ENCODE peak calls at places on chromosomes 13 and 19, in four cellular contexts. Z, J, G and V are unnamed samples.

GRCh38 chr13:50365683-50366391 is 350.6 kb downstream of the KCNRG start:
- DNase-seq in Z (no peak), J (no peak), G (peak), V (no peak)

GRCh38 chr19:28859811-28860210 is 353.1 kb downstream of the UQCRFS1 start:
- DNase-seq in Z (no peak), J (no peak), G (no peak), V (no peak)

GRCh38 chr13:51643882-51644281 is 59.6 kb downstream of the WDFY2 start:
- DNase-seq in Z (peak), J (peak), G (no peak), V (no peak)

GRCh38 chr13:33937373-33938087 is 119.6 kb downstream of the RFC3 start:
- DNase-seq in Z (no peak), J (no peak), G (no peak), V (peak)

GRCh38 chr13:22091222-22091970 is 420.5 kb downstream of the FGF9 start:
- DNase-seq in Z (peak), J (peak), G (no peak), V (no peak)

GRCh38 chr19:47343194-47343802 is 5.8 kb upstream of the DHX34 start:
- DNase-seq in Z (no peak), J (no peak), G (no peak), V (no peak)

GRCh38 chr19:49119411-49120324 is at the start of gene PPFIA3:
- DNase-seq in Z (peak), J (peak), G (no peak), V (peak)

GRCh38 chr19:10566658-10567410 is 1.0 kb upstream of the KRI1 start:
- DNase-seq in Z (no peak), J (no peak), G (peak), V (no peak)

GRCh38 chr19:6847828-6848200 is 39.6 kb upstream of the ADGRE1 start:
- DNase-seq in Z (no peak), J (no peak), G (no peak), V (no peak)

GRCh38 chr19:18594096-18594823 is 5.7 kb downstream of the REX1BD start:
- DNase-seq in Z (peak), J (peak), G (no peak), V (peak)

GRCh38 chr13:80132741-80133601 is 208.0 kb downstream of the SPRY2 start:
- DNase-seq in Z (peak), J (peak), G (no peak), V (peak)

GRCh38 chr19:17025361-17025760 is 1.2 kb downstream of the CPAMD8 start:
- DNase-seq in Z (no peak), J (no peak), G (no peak), V (no peak)

GRCh38 chr13:77952737-77953136 is 34.1 kb upstream of the EDNRB start:
- DNase-seq in Z (no peak), J (no peak), G (no peak), V (no peak)

GRCh38 chr19:31232220-31232619 is 117.0 kb downstream of the TSHZ3 start:
- DNase-seq in Z (peak), J (peak), G (no peak), V (peak)

GRCh38 chr19:45526143-45526542 is 18.9 kb downstream of the VASP start:
- DNase-seq in Z (peak), J (peak), G (no peak), V (peak)

GRCh38 chr13:35826626-35827254 is 304.4 kb downstream of the DCLK1 start:
- DNase-seq in Z (no peak), J (no peak), G (no peak), V (peak)

GRCh38 chr13:44410328-44410859 is 36.8 kb downstream of the SERP2 start:
- DNase-seq in Z (no peak), J (no peak), G (no peak), V (no peak)

GRCh38 chr13:73496711-73497110 is 437.9 kb downstream of the KLF5 start:
- DNase-seq in Z (no peak), J (no peak), G (no peak), V (no peak)

GRCh38 chr19:1125601-1126533 is 22.1 kb downstream of the GPX4 start:
- DNase-seq in Z (peak), J (peak), G (no peak), V (no peak)

GRCh38 chr13:28324181-28324789 is 170.6 kb downstream of the FLT1 start:
- DNase-seq in Z (peak), J (peak), G (peak), V (peak)

GRCh38 chr13:88074794-88075509 is 403.8 kb downstream of the SLITRK5 start:
- DNase-seq in Z (no peak), J (peak), G (no peak), V (no peak)

GRCh38 chr13:114140909-114141255 is 8.5 kb upstream of the RASA3 start:
- DNase-seq in Z (no peak), J (no peak), G (no peak), V (no peak)

GRCh38 chr13:58238972-58239773 is 607.6 kb downstream of the PCDH17 start:
- DNase-seq in Z (no peak), J (no peak), G (no peak), V (no peak)
- H2AFZ ChIP-seq in Z (no peak), J (no peak), G (no peak), V (peak)

DNA sequence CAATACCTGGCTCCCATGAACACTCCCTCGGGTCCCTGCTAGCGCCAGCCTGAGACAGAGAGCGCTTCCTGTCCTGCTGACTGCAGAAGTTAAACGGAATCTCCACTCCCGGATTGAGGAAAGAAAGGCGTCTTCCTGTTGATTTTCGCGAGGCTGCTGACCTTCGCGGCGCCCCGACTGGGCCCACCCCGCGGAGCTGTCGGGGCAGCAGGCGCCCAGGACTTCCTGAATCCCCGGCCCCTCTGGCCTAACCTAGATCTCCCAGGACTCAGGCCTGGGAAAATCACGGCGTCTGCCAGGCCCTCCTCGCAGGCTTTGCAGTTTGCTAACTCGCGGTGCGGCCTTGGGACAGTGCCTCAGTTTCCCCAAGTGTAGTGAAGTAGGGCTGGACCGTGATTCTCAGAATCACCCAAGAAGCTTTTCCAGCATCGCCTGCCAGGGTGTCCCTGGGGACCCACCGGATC is 108.8 kb downstream of the KCTD15 start:
- DNase-seq in Z (no peak), J (no peak), G (no peak), V (peak)
- H2AFZ ChIP-seq in Z (peak), J (no peak), G (no peak), V (peak)

GRCh38 chr13:103190841-103191240 is 124.6 kb upstream of the SLC10A2 start:
- DNase-seq in Z (no peak), J (no peak), G (no peak), V (no peak)

GRCh38 chr13:103187621-103188020 is 121.4 kb upstream of the SLC10A2 start:
- DNase-seq in Z (no peak), J (no peak), G (no peak), V (no peak)

GRCh38 chr13:103184413-103184812 is 118.2 kb upstream of the SLC10A2 start:
- DNase-seq in Z (no peak), J (no peak), G (no peak), V (no peak)

DNA sequence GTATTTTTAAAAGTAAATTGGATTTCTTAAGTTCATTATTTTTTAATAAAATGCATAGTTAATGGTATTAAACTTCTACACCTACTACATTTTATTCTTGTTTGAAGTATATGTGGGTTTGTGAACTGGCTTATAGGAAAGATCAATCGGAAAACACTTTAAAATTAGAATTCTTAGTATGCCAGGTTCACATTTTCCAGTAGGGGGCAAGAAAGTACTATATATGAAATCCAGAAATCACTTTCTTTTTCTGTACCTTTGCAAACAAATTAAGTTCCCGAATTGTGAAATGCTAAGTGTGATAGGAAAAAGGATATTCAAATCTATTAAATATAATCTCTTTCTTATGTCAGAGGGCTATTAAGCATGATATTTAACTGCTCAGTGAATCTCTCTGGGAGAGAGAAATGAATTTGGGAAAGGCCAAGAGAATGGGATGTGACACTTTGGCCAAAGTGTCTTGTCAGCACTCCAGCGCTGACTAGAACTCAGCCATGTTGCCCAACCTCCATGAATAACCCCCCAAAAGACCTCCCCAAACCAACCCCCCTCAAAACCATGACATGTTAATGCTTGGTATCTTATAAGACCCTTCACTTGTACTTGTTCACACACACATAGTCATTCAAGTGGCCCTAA is 122.6 kb upstream of the SLC10A2 start:
- DNase-seq in Z (no peak), J (peak), G (no peak), V (peak)
- H2AFZ ChIP-seq in Z (no peak), J (no peak), G (peak), V (no peak)

GRCh38 chr13:93227906-93228801 is 1.5 kb downstream of the GPC6 start:
- DNase-seq in Z (peak), J (peak), G (no peak), V (peak)
- H2AFZ ChIP-seq in Z (peak), J (peak), G (no peak), V (peak)

DNA sequence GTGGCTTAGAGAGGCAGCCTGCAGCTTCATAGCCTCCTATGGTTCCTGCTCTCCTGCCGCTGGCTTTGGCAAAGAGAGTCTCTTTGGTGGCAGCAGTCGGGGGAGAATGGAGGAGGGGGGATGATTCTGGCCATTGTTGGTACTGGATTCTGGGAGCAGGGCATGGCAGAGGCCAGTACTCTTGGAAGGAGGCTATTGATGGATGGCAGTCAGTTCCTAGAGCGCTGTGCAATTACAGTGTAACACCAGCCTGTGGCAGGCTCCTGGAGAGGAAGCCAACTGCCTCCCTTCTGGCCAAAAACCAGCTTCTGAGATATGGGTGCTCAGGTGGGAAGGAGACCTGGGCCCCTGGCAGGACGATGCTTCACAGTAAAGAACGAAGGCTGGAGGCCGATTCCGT is 47.9 kb upstream of the TMTC4 start:
- DNase-seq in Z (no peak), J (no peak), G (no peak), V (peak)
- H2AFZ ChIP-seq in Z (no peak), J (no peak), G (no peak), V (peak)